ENCODE peak calls at places on chromosomes 6 and 20, in six cellular contexts. A is A549, V is NB4, C is K562, X is GM12878, T is HepG2. J is an unnamed sample.

GRCh38 chr20:12925214-12925755 is 83.5 kb upstream of the SPTLC3 start:
- DNase-seq in A (peak; percentile 81), V (peak; percentile 83), C (peak; percentile 24), X (peak; percentile 13), T (peak; percentile 89), J (peak; percentile 81)

GRCh38 chr20:43040427-43040826 is 149.3 kb downstream of the PTPRT start:
- DNase-seq in A (no peak), V (peak; percentile 68), C (peak; percentile 28), X (no peak), T (peak; percentile 33), J (no peak)

GRCh38 chr6:132020138-132020551 is 69.0 kb upstream of the CCN2 start:
- DNase-seq in A (no peak), V (no peak), C (no peak), X (no peak), T (no peak), J (peak; percentile 14)

GRCh38 chr20:22862645-22863230 is 172.4 kb upstream of the SSTR4 start:
- DNase-seq in A (peak; percentile 54), V (no peak), C (no peak), X (no peak), T (no peak), J (peak; percentile 34)

GRCh38 chr6:168150551-168151444 is 71.8 kb upstream of the FRMD1 start:
- DNase-seq in A (no peak), V (no peak), C (no peak), X (no peak), T (no peak), J (no peak)

GRCh38 chr6:29519291-29520010 is 31.7 kb upstream of the MAS1L start:
- DNase-seq in A (no peak), V (no peak), C (no peak), X (no peak), T (no peak), J (no peak)

GRCh38 chr20:62506791-62507190 is 31.0 kb upstream of the GATA5 start:
- DNase-seq in A (no peak), V (no peak), C (no peak), X (no peak), T (no peak), J (no peak)

GRCh38 chr6:65595540-65595939 is 111.5 kb downstream of the EYS start:
- DNase-seq in A (no peak), V (no peak), C (no peak), X (no peak), T (no peak), J (no peak)

GRCh38 chr20:37986873-37987601 is 46.2 kb downstream of the TTI1 start:
- DNase-seq in A (no peak), V (no peak), C (no peak), X (no peak), T (peak; percentile 80), J (no peak)

GRCh38 chr6:12987783-12988182 is 271.2 kb downstream of the PHACTR1 start:
- DNase-seq in A (no peak), V (no peak), C (no peak), X (no peak), T (no peak), J (no peak)

GRCh38 chr6:141956046-141956761 is 176.5 kb upstream of the GJE1 start:
- DNase-seq in A (no peak), V (no peak), C (no peak), X (no peak), T (no peak), J (peak; percentile 14)

GRCh38 chr6:169530762-169531143 is 171.1 kb downstream of the WDR27 start:
- DNase-seq in A (no peak), V (no peak), C (no peak), X (no peak), T (no peak), J (no peak)
- TF ChIP-seq MYC in A (no peak), V (no peak), C (no peak), X (no peak), T (no peak), J (no peak)

DNA sequence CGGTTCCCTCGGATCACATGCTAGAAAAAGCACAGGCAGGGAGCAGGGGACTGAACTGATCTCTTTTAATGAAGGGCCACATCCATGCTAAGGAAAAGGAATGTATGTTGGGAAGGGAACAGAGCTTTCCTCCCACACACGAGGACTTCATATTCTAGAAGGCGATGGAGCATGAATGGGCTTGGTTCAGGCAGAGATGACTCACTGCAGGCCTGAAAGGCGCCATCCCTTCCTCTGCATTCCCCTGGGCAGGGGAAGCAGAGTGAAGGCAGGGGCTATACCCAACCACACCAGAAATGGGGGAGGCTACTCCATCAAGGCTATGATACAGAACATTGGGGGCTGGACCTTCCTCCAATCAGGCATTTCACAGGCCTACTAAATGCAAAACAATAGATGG is 30.6 kb downstream of the ELMO2 start:
- DNase-seq in A (no peak), V (no peak), C (peak; percentile 20), X (no peak), T (no peak), J (no peak)
- TF ChIP-seq MYC in A (no peak), V (no peak), C (no peak), X (no peak), T (no peak), J (no peak)

GRCh38 chr6:36639171-36639808 is 39.2 kb upstream of the CDKN1A start:
- DNase-seq in A (no peak), V (no peak), C (no peak), X (no peak), T (no peak), J (no peak)
- TF ChIP-seq MYC in A (no peak), V (no peak), C (no peak), X (no peak), T (no peak), J (no peak)

DNA sequence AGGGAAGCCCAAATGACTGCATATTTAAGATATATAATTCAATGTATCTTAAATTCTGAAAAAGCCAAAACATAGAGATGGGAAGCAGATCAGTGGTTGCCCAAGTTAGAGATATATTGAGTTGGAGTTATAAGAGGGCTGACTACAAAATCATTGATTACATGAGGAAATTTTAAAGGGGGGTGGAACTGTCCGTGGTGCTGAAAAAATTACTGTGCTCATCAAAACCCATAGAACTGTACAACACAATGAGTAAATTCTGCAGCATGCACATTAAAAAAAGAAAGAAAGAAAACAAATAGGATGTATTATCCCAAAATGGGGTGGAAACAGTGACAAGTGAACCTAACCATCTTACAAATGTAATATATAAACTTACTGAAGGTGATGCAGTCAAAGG is 100.9 kb downstream of the FUT9 start:
- DNase-seq in A (no peak), V (peak; percentile 17), C (peak; percentile 14), X (no peak), T (no peak), J (no peak)
- TF ChIP-seq MYC in A (no peak), V (no peak), C (no peak), X (no peak), T (no peak), J (no peak)

GRCh38 chr6:108781419-108782110 is 66.7 kb upstream of the ARMC2 start:
- DNase-seq in A (no peak), V (no peak), C (no peak), X (no peak), T (no peak), J (no peak)
- TF ChIP-seq MYC in A (no peak), V (no peak), C (no peak), X (no peak), T (no peak), J (no peak)

GRCh38 chr6:41492261-41492891 is 53.8 kb upstream of the FOXP4 start:
- DNase-seq in A (no peak), V (no peak), C (no peak), X (no peak), T (no peak), J (no peak)
- TF ChIP-seq MYC in A (no peak), V (no peak), C (no peak), X (no peak), T (no peak), J (no peak)

GRCh38 chr6:161443868-161444267 is 170.0 kb upstream of the AGPAT4 start:
- DNase-seq in A (no peak), V (no peak), C (peak; percentile 42), X (no peak), T (no peak), J (no peak)
- TF ChIP-seq MYC in A (no peak), V (no peak), C (no peak), X (no peak), T (no peak), J (no peak)

GRCh38 chr6:154569136-154569862 is 58.8 kb upstream of the CNKSR3 start:
- DNase-seq in A (no peak), V (no peak), C (no peak), X (no peak), T (no peak), J (peak; percentile 62)
- TF ChIP-seq MYC in A (no peak), V (no peak), C (no peak), X (no peak), T (no peak), J (no peak)

GRCh38 chr6:169174516-169175359 is 78.9 kb downstream of the THBS2 start:
- DNase-seq in A (no peak), V (no peak), C (peak; percentile 58), X (no peak), T (no peak), J (no peak)

GRCh38 chr6:169172946-169173345 is 80.7 kb downstream of the THBS2 start:
- DNase-seq in A (no peak), V (peak; percentile 90), C (no peak), X (no peak), T (no peak), J (no peak)

GRCh38 chr6:169175360-169175887 is 78.2 kb downstream of the THBS2 start:
- DNase-seq in A (no peak), V (peak; percentile 48), C (no peak), X (no peak), T (no peak), J (no peak)

GRCh38 chr6:169172435-169172834 is 81.2 kb downstream of the THBS2 start:
- DNase-seq in A (no peak), V (peak; percentile 95), C (no peak), X (no peak), T (no peak), J (no peak)

GRCh38 chr6:169173532-169174268 is 79.9 kb downstream of the THBS2 start:
- DNase-seq in A (no peak), V (no peak), C (no peak), X (no peak), T (no peak), J (no peak)
- TF ChIP-seq MYC in A (no peak), V (no peak), C (no peak), X (no peak), T (no peak), J (no peak)

DNA sequence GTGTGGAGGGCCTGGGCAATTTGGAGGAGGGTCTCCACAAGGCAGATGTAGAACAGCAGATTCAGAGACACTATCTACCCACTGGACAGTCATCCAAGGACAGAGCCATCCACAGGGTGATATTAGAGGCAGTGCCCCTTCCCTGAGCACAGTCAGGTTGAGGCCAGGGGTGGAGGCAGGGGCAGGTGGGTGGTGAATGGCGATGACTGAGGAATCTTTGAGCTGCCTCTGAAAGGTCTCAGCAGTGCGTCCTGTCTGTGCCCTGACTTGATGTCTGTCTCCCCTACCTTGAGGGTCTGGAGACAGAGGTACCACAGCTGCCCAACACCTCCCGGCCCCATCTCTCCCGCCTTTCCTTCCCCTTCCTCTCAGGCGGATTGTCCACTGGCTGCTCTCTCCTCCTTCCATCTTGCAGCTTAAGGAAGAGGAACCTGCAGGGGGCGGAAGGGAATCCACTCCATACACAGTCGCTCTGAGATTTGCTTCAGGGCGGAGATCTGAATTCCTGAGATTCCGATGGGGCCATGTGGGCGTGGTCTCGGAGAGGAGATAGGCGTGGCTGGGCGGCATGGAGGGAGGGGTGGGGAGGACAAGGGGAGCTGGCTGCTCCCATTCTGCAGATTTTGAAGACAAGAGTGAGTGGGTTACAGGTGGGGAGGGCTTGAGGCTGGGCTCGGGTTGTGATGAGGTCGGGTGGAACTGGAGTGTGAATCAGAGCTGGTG is 1.7 kb downstream of the MUCL3 start:
- DNase-seq in A (peak; percentile 85), V (no peak), C (peak; percentile 83), X (no peak), T (peak; percentile 86), J (peak; percentile 56)
- TF ChIP-seq MYC in A (no peak), V (no peak), C (no peak), X (no peak), T (no peak), J (no peak)